ENCODE peak calls at places on chromosomes 13 and 19, in seven cellular contexts. K is hippocampal formation; J is stimulated activated CD4-positive, alpha-beta T cell treated with anti-CD3 and anti-CD28 coated beads, Interleukin-4, amount 100 ng/mL, for 24 hours; U is stimulated activated naive CD8-positive, alpha-beta T cell treated with anti-CD3 and anti-CD28 coated beads, Interleukin-15, amount 100 ng/mL, for 72 hours; G is EH; N is left cardiac atrium; Y is CD8-positive, alpha-beta T cell. T is an unnamed sample.

GRCh38 chr19:42024622-42025111 is 30.6 kb upstream of the ATP1A3 start:
- DNase-seq in G (peak; percentile 82), J (no peak), U (no peak), N (peak; percentile 65), K (no peak), Y (no peak), T (peak; percentile 63)

GRCh38 chr13:32427852-32428580 is at the start of gene N4BP2L1:
- DNase-seq in K (peak; percentile 77), J (peak; percentile 86), N (peak; percentile 67), G (peak; percentile 52), Y (peak; percentile 90), U (peak; percentile 95), T (peak; percentile 83)

GRCh38 chr13:79867248-79867647 is 386.3 kb downstream of the NDFIP2 start:
- DNase-seq in K (no peak), Y (no peak), N (no peak), G (peak; percentile 59), J (no peak), U (no peak), T (no peak)

GRCh38 chr13:39106216-39106995 is 68.2 kb downstream of the NHLRC3 start:
- DNase-seq in U (no peak), Y (no peak), N (no peak), G (no peak), J (no peak), K (no peak), T (no peak)

GRCh38 chr13:38954291-38954690 is 36.3 kb downstream of the STOML3 start:
- DNase-seq in Y (no peak), N (no peak), J (no peak), K (no peak), U (no peak), G (no peak), T (no peak)

GRCh38 chr19:51783373-51783772 is 11.6 kb upstream of the FPR3 start:
- DNase-seq in G (no peak), J (no peak), K (no peak), N (no peak), Y (no peak), U (no peak), T (no peak)

GRCh38 chr19:33259532-33259931 is 33.9 kb upstream of the SLC7A10 start:
- DNase-seq in K (no peak), Y (no peak), U (no peak), J (no peak), N (no peak), G (peak; percentile 15), T (no peak)

GRCh38 chr19:12828494-12828893 is 5.9 kb downstream of the RTBDN start:
- DNase-seq in U (peak; percentile 42), Y (no peak), J (no peak), N (peak; percentile 33), G (peak; percentile 41), K (no peak), T (peak; percentile 80)

GRCh38 chr13:23129329-23129728 is 51.5 kb upstream of the SGCG start:
- DNase-seq in G (no peak), N (no peak), U (no peak), Y (no peak), J (no peak), K (no peak), T (no peak)

GRCh38 chr19:50344661-50345318 is 15.6 kb upstream of the KCNC3 start:
- DNase-seq in U (no peak), G (no peak), Y (no peak), J (no peak), N (no peak), K (peak; percentile 22), T (no peak)

GRCh38 chr13:96003304-96003703 is 49.9 kb downstream of the UGGT2 start:
- DNase-seq in G (peak; percentile 15), K (no peak), U (no peak), N (no peak), Y (no peak), J (no peak), T (no peak)